ENCODE peak calls at places on chromosomes 16 and 17, in six cellular contexts. J is T-helper 9 cell; P is activated CD8-positive, alpha-beta memory T cell treated with anti-CD3 and anti-CD28 coated beads for 48 hours; L is OCI-LY7; K is stimulated activated naive CD4-positive, alpha-beta T cell; S is PC-9. Y is an unnamed sample.

GRCh38 chr17:14784997-14785696 is 480.0 kb downstream of the PMP22 start:
- DNase-seq in J (peak; percentile 5), P (no peak), L (peak; percentile 65), K (peak; percentile 25), S (no peak), Y (no peak)

GRCh38 chr16:19119564-19119963 is 5.8 kb downstream of the ITPRIPL2 start:
- DNase-seq in J (no peak), P (no peak), L (peak; percentile 15), K (no peak), S (peak; percentile 91), Y (no peak)

GRCh38 chr17:33381201-33381600 is 88.1 kb upstream of the ASIC2 start:
- DNase-seq in J (no peak), P (no peak), L (no peak), K (no peak), S (no peak), Y (no peak)

GRCh38 chr16:48212033-48212432 is 32.1 kb upstream of the LONP2 start:
- DNase-seq in J (no peak), P (no peak), L (no peak), K (no peak), S (no peak), Y (no peak)

GRCh38 chr16:1261131-1261917 is 5.5 kb downstream of the TPSD1 start:
- DNase-seq in J (no peak), P (no peak), L (no peak), K (no peak), S (no peak), Y (peak; percentile 87)

GRCh38 chr17:31967643-31968042 is 30.8 kb downstream of the SUZ12 start:
- DNase-seq in J (no peak), P (no peak), L (no peak), K (no peak), S (no peak), Y (no peak)

GRCh38 chr17:43211123-43211479 is 574 bp upstream of the TMEM106A start:
- DNase-seq in J (no peak), P (no peak), L (no peak), K (no peak), S (no peak), Y (no peak)

GRCh38 chr17:77830816-77831490 is 127.5 kb upstream of the TNRC6C start:
- DNase-seq in J (no peak), P (no peak), L (no peak), K (no peak), S (no peak), Y (peak; percentile 14)

GRCh38 chr17:18038149-18038850 is 668 bp downstream of the ATPAF2 start:
- DNase-seq in J (no peak), P (no peak), L (peak; percentile 75), K (no peak), S (peak; percentile 43), Y (no peak)

GRCh38 chr16:56964243-56965148 is 2.7 kb downstream of the CETP start:
- DNase-seq in J (peak; percentile 99), P (peak; percentile 96), L (peak; percentile 96), K (peak; percentile 94), S (peak; percentile 78), Y (peak; percentile 57)

GRCh38 chr16:12681653-12682052 is 122.0 kb downstream of the CPPED1 start:
- DNase-seq in J (no peak), P (no peak), L (no peak), K (no peak), S (no peak), Y (no peak)

Y was measured in NCI-H146.